ENCODE peak calls at places on chromosome 18, in four cellular contexts. One of them, this sample, is unnamed.
A peak's percentile ranks its signal among the peaks of the same experiment; 100 is the strongest.

GRCh38 chr18:63119647-63120046 is 199.9 kb downstream of the BCL2 start:
- DNase-seq in IMR-90: peak; percentile 8
- DNase-seq in type B pancreatic cell: no peak
- DNase-seq in Peyer's patch: peak; percentile 61
- DNase-seq in this sample: no peak

GRCh38 chr18:68796936-68797690 is 767 bp upstream of the CCDC102B start:
- DNase-seq in type B pancreatic cell: no peak
- DNase-seq in Peyer's patch: no peak
- DNase-seq in IMR-90: peak; percentile 83
- DNase-seq in this sample: no peak

GRCh38 chr18:44839239-44839666 is 158.6 kb downstream of the SETBP1 start:
- DNase-seq in type B pancreatic cell: no peak
- DNase-seq in Peyer's patch: peak; percentile 91
- DNase-seq in IMR-90: peak; percentile 43
- DNase-seq in this sample: peak; percentile 86

GRCh38 chr18:36323421-36323820 is 25.9 kb downstream of the FHOD3 start:
- DNase-seq in IMR-90: no peak
- DNase-seq in type B pancreatic cell: peak; percentile 18
- DNase-seq in Peyer's patch: no peak
- DNase-seq in this sample: no peak

GRCh38 chr18:58640428-58640805 is 11.5 kb upstream of the ALPK2 start:
- DNase-seq in type B pancreatic cell: no peak
- DNase-seq in Peyer's patch: no peak
- DNase-seq in IMR-90: no peak
- DNase-seq in this sample: no peak

GRCh38 chr18:70380915-70381896 is 92.4 kb downstream of the SOCS6 start:
- DNase-seq in type B pancreatic cell: no peak
- DNase-seq in IMR-90: no peak
- DNase-seq in Peyer's patch: peak; percentile 87
- DNase-seq in this sample: no peak

GRCh38 chr18:36496022-36496421 is 198.5 kb downstream of the FHOD3 start:
- DNase-seq in type B pancreatic cell: no peak
- DNase-seq in Peyer's patch: no peak
- DNase-seq in IMR-90: no peak
- DNase-seq in this sample: no peak

GRCh38 chr18:27839141-27839540 is 337.8 kb downstream of the CDH2 start:
- DNase-seq in Peyer's patch: no peak
- DNase-seq in IMR-90: peak; percentile 66
- DNase-seq in type B pancreatic cell: no peak
- DNase-seq in this sample: no peak

GRCh38 chr18:50163505-50163904 is 31.4 kb downstream of the MYO5B start:
- DNase-seq in type B pancreatic cell: no peak
- DNase-seq in Peyer's patch: no peak
- DNase-seq in IMR-90: no peak
- DNase-seq in this sample: no peak

GRCh38 chr18:27599202-27599829 is 414.2 kb upstream of the CHST9 start:
- DNase-seq in type B pancreatic cell: no peak
- DNase-seq in IMR-90: peak; percentile 28
- DNase-seq in Peyer's patch: peak; percentile 77
- DNase-seq in this sample: no peak

GRCh38 chr18:39564716-39565115 is 1999.1 kb upstream of the CELF4 start:
- DNase-seq in IMR-90: no peak
- DNase-seq in Peyer's patch: no peak
- DNase-seq in type B pancreatic cell: no peak
- DNase-seq in this sample: no peak

GRCh38 chr18:415047-415446 is 85.5 kb downstream of the COLEC12 start:
- DNase-seq in type B pancreatic cell: no peak
- DNase-seq in Peyer's patch: no peak
- DNase-seq in IMR-90: no peak
- DNase-seq in this sample: no peak

GRCh38 chr18:25348361-25349130 is 3.4 kb downstream of the ZNF521 start:
- DNase-seq in IMR-90: no peak
- DNase-seq in Peyer's patch: no peak
- DNase-seq in type B pancreatic cell: no peak
- DNase-seq in this sample: no peak

GRCh38 chr18:73777356-73778051 is 370.1 kb downstream of the FBXO15 start:
- DNase-seq in Peyer's patch: no peak
- DNase-seq in type B pancreatic cell: no peak
- DNase-seq in IMR-90: no peak
- DNase-seq in this sample: no peak

GRCh38 chr18:42471886-42472285 is 516.9 kb downstream of the PIK3C3 start:
- DNase-seq in IMR-90: no peak
- DNase-seq in type B pancreatic cell: no peak
- DNase-seq in Peyer's patch: no peak
- DNase-seq in this sample: no peak

GRCh38 chr18:31041346-31042067 is 1.0 kb downstream of the DSC3 start:
- DNase-seq in Peyer's patch: no peak
- DNase-seq in IMR-90: no peak
- DNase-seq in type B pancreatic cell: peak; percentile 70
- DNase-seq in this sample: no peak

GRCh38 chr18:6546229-6546628 is 131.5 kb upstream of the L3MBTL4 start:
- DNase-seq in Peyer's patch: no peak
- DNase-seq in type B pancreatic cell: no peak
- DNase-seq in IMR-90: no peak
- DNase-seq in this sample: no peak

GRCh38 chr18:29594494-29594893 is 1417.6 kb upstream of the CDH2 start:
- DNase-seq in Peyer's patch: no peak
- DNase-seq in IMR-90: no peak
- DNase-seq in type B pancreatic cell: no peak
- DNase-seq in this sample: no peak

GRCh38 chr18:47731276-47731675 is 199.2 kb downstream of the SMAD2 start:
- DNase-seq in IMR-90: no peak
- DNase-seq in Peyer's patch: no peak
- DNase-seq in type B pancreatic cell: no peak
- DNase-seq in this sample: no peak

GRCh38 chr18:59265246-59266018 is 7.8 kb downstream of the RAX start:
- DNase-seq in type B pancreatic cell: no peak
- DNase-seq in Peyer's patch: no peak
- DNase-seq in IMR-90: no peak
- DNase-seq in this sample: no peak

GRCh38 chr18:47932603-47933002 is 2.1 kb upstream of the SMAD2 start:
- DNase-seq in type B pancreatic cell: no peak
- DNase-seq in Peyer's patch: no peak
- DNase-seq in IMR-90: no peak
- DNase-seq in this sample: peak; percentile 62

GRCh38 chr18:44871771-44872170 is 191.1 kb downstream of the SETBP1 start:
- DNase-seq in IMR-90: no peak
- DNase-seq in type B pancreatic cell: no peak
- DNase-seq in Peyer's patch: no peak
- DNase-seq in this sample: no peak

GRCh38 chr18:74342416-74343043 is 26.9 kb downstream of the C18orf63 start:
- DNase-seq in IMR-90: peak; percentile 77
- DNase-seq in Peyer's patch: peak; percentile 52
- DNase-seq in type B pancreatic cell: no peak
- DNase-seq in this sample: no peak

GRCh38 chr18:11147962-11148654 is 1.3 kb downstream of the PIEZO2 start:
- DNase-seq in IMR-90: no peak
- DNase-seq in Peyer's patch: no peak
- DNase-seq in type B pancreatic cell: no peak
- DNase-seq in this sample: no peak

GRCh38 chr18:40662898-40663437 is 1292.1 kb upstream of the PIK3C3 start:
- DNase-seq in Peyer's patch: no peak
- DNase-seq in IMR-90: no peak
- DNase-seq in type B pancreatic cell: no peak
- DNase-seq in this sample: no peak

GRCh38 chr18:74454279-74454741 is 2.8 kb downstream of the DIPK1C start:
- DNase-seq in IMR-90: no peak
- DNase-seq in type B pancreatic cell: peak; percentile 64
- DNase-seq in Peyer's patch: no peak
- DNase-seq in this sample: no peak

GRCh38 chr18:2087877-2088673 is 483.2 kb downstream of the METTL4 start:
- DNase-seq in Peyer's patch: no peak
- DNase-seq in type B pancreatic cell: no peak
- DNase-seq in IMR-90: no peak
- DNase-seq in this sample: no peak

GRCh38 chr18:74146756-74147155 is 878 bp downstream of the FBXO15 start:
- DNase-seq in Peyer's patch: no peak
- DNase-seq in type B pancreatic cell: no peak
- DNase-seq in IMR-90: peak; percentile 92
- DNase-seq in this sample: no peak

GRCh38 chr18:48800877-48801727 is 149.7 kb downstream of the SMAD7 start:
- DNase-seq in IMR-90: peak; percentile 78
- DNase-seq in type B pancreatic cell: peak; percentile 62
- DNase-seq in Peyer's patch: peak; percentile 51
- DNase-seq in this sample: no peak

GRCh38 chr18:32195881-32196815 is 6.3 kb downstream of the MEP1B start:
- DNase-seq in type B pancreatic cell: no peak
- DNase-seq in IMR-90: no peak
- DNase-seq in Peyer's patch: no peak
- DNase-seq in this sample: no peak

GRCh38 chr18:52588916-52589315 is 248.9 kb downstream of the DCC start:
- DNase-seq in type B pancreatic cell: no peak
- DNase-seq in IMR-90: peak; percentile 30
- DNase-seq in Peyer's patch: no peak
- DNase-seq in this sample: no peak

GRCh38 chr18:48540329-48541025 is 1.6 kb downstream of the CTIF start:
- DNase-seq in IMR-90: peak; percentile 58
- DNase-seq in Peyer's patch: peak; percentile 76
- DNase-seq in type B pancreatic cell: peak; percentile 79
- DNase-seq in this sample: peak; percentile 49

GRCh38 chr18:74683573-74683972 is 85.9 kb downstream of the ZNF407 start:
- DNase-seq in type B pancreatic cell: no peak
- DNase-seq in Peyer's patch: no peak
- DNase-seq in IMR-90: no peak
- DNase-seq in this sample: no peak

GRCh38 chr18:69936191-69936558 is 11.5 kb downstream of the CD226 start:
- DNase-seq in type B pancreatic cell: no peak
- DNase-seq in Peyer's patch: no peak
- DNase-seq in IMR-90: no peak
- DNase-seq in this sample: no peak

DNA sequence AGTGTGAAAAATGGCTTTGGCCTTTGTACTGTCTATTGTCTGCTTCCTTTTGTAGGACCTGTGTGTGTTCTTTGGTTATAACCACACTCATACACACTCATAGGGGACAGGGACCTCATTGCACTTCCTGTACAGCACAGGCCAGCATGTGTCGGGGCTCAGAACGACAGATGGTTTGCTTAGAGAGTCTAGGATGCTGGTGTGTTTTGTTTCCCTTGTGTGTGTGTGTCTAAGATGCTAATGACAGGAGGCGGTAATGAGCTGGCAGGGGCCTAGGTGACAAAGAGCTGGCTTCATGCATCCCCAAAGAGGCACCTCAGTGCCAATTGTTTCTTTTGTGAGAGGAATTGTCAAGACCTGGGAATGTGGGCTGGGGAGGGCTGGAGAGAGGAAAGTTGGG is 66.6 kb downstream of the CELF4 start:
- DNase-seq in type B pancreatic cell: no peak
- DNase-seq in Peyer's patch: no peak
- DNase-seq in IMR-90: no peak
- DNase-seq in this sample: no peak
- TF ChIP-seq CTCF in type B pancreatic cell: no peak
- TF ChIP-seq CTCF in Peyer's patch: no peak
- TF ChIP-seq CTCF in IMR-90: no peak
- TF ChIP-seq CTCF in this sample: no peak

DNA sequence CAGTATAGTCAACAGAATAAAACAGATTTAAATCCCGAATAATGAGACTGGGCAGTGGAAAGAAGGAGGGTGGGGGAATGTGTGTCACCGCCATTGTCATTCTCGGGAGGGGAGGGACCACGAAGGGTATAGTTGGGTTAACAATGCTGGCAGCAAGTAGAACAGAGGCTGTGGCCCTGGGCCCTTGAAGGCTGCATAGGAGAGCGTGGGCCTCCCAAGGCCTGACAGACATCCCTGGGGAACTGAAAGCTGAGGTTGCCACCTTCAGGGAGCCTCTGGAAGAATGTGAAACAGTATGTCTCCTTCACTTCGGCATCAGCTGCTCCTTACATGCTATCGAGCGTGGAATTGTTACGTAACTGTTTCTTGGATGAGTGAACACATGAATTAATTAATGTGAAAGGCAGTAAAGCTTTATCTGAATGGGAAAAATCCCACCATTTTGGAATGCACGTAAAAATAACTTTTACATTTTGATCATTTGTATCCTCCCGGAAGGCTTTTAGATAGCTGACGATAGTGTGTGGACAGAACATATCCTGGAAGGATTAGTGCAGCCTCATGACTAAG is 92.8 kb upstream of the TTC39C start:
- DNase-seq in type B pancreatic cell: no peak
- DNase-seq in IMR-90: no peak
- DNase-seq in Peyer's patch: no peak
- DNase-seq in this sample: no peak
- TF ChIP-seq CTCF in type B pancreatic cell: no peak
- TF ChIP-seq CTCF in IMR-90: no peak
- TF ChIP-seq CTCF in Peyer's patch: no peak
- TF ChIP-seq CTCF in this sample: no peak

GRCh38 chr18:26457611-26458350 is 90.6 kb downstream of the KCTD1 start:
- DNase-seq in Peyer's patch: no peak
- DNase-seq in type B pancreatic cell: no peak
- DNase-seq in IMR-90: no peak
- DNase-seq in this sample: no peak
- TF ChIP-seq CTCF in Peyer's patch: no peak
- TF ChIP-seq CTCF in type B pancreatic cell: peak; percentile 37
- TF ChIP-seq CTCF in IMR-90: no peak
- TF ChIP-seq CTCF in this sample: no peak

GRCh38 chr18:61893304-61893970 is 630 bp upstream of the RNF152 start:
- DNase-seq in Peyer's patch: peak; percentile 53
- DNase-seq in IMR-90: peak; percentile 61
- DNase-seq in type B pancreatic cell: peak; percentile 80
- DNase-seq in this sample: no peak

GRCh38 chr18:61891271-61891670 is 1.5 kb downstream of the RNF152 start:
- DNase-seq in Peyer's patch: no peak
- DNase-seq in type B pancreatic cell: no peak
- DNase-seq in IMR-90: no peak
- DNase-seq in this sample: no peak

GRCh38 chr18:61893971-61894750 is 1.4 kb upstream of the RNF152 start:
- DNase-seq in Peyer's patch: peak; percentile 88
- DNase-seq in type B pancreatic cell: peak; percentile 83
- DNase-seq in IMR-90: peak; percentile 64
- DNase-seq in this sample: peak; percentile 58

GRCh38 chr18:61891874-61892273 is 933 bp downstream of the RNF152 start:
- DNase-seq in IMR-90: no peak
- DNase-seq in type B pancreatic cell: no peak
- DNase-seq in Peyer's patch: no peak
- DNase-seq in this sample: no peak

DNA sequence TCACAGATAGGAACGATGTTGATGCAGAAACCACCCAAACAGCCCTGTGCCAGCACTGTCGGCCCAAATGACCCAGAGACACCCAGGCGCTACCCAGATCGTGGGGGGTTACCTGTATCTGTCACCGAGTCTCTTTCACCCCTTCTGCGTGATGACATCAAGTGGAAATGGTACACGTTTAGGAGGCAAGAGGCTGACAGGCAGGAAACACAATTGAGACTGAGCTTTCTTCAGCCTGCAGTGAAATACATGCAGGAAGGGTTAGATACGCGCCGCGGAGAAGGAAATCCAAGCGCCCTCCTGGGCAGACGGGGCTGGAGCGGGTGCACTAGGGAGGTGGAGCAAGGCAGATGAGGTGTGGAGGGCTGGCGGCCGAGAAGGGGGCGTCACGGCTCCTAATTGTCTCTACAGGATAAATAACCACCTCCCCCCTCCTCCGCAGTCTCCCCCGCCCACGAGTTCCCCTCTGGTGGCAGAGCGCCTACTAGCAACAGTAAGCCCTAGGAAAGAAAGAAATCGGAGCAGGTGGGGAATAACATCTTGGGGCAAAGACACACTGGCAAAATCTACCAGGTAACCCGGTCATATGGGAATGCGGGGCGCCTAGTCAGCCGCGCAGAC is at the start of gene RNF152:
- DNase-seq in IMR-90: peak; percentile 25
- DNase-seq in type B pancreatic cell: peak; percentile 71
- DNase-seq in Peyer's patch: peak; percentile 54
- DNase-seq in this sample: no peak
- TF ChIP-seq CTCF in IMR-90: peak; percentile 17
- TF ChIP-seq CTCF in type B pancreatic cell: peak; percentile 33
- TF ChIP-seq CTCF in Peyer's patch: no peak
- TF ChIP-seq CTCF in this sample: no peak